ENCODE peak calls at places on chromosomes 3 and 15, in ten cellular contexts. One of them, this sample, is unnamed.

GRCh38 chr15:41814534-41814933 is 13.4 kb upstream of the JMJD7 start:
- DNase-seq in NCI-H1436: no peak
- DNase-seq in NCI-H2029 treated with DMSO at 0.1 percent for 48 hours: no peak
- DNase-seq in activated gamma-delta T cell treated with Interleukin-2 at 50 U/mL for 16 hours: no peak
- DNase-seq in stimulated activated CD8-positive, alpha-beta memory T cell treated with anti-CD3 and anti-CD28 coated beads, Interleukin-2, amount 100 ng/mL, for 1 hour: no peak
- DNase-seq in activated B cell treated with CpG ODN at 0.5 μM for 24 hours: no peak
- DNase-seq in activated CD8-positive, alpha-beta memory T cell treated with anti-CD3 and anti-CD28 coated beads for 48 hours: no peak
- DNase-seq in LoVo: no peak
- DNase-seq in pulmonary artery endothelial cell: no peak
- DNase-seq in hepatocyte: no peak
- DNase-seq in this sample: no peak

GRCh38 chr15:75123395-75123794 is 78.3 kb upstream of the C15orf39 start:
- DNase-seq in activated CD8-positive, alpha-beta memory T cell treated with anti-CD3 and anti-CD28 coated beads for 48 hours: no peak
- DNase-seq in activated B cell treated with CpG ODN at 0.5 μM for 24 hours: no peak
- DNase-seq in stimulated activated CD8-positive, alpha-beta memory T cell treated with anti-CD3 and anti-CD28 coated beads, Interleukin-2, amount 100 ng/mL, for 1 hour: no peak
- DNase-seq in NCI-H2029 treated with DMSO at 0.1 percent for 48 hours: no peak
- DNase-seq in pulmonary artery endothelial cell: no peak
- DNase-seq in LoVo: no peak
- DNase-seq in activated gamma-delta T cell treated with Interleukin-2 at 50 U/mL for 16 hours: no peak
- DNase-seq in hepatocyte: no peak
- DNase-seq in NCI-H1436: no peak
- DNase-seq in this sample: no peak

GRCh38 chr3:37969601-37970100 is 20.9 kb upstream of the VILL start:
- DNase-seq in stimulated activated CD8-positive, alpha-beta memory T cell treated with anti-CD3 and anti-CD28 coated beads, Interleukin-2, amount 100 ng/mL, for 1 hour: no peak
- DNase-seq in LoVo: no peak
- DNase-seq in activated CD8-positive, alpha-beta memory T cell treated with anti-CD3 and anti-CD28 coated beads for 48 hours: no peak
- DNase-seq in activated gamma-delta T cell treated with Interleukin-2 at 50 U/mL for 16 hours: no peak
- DNase-seq in hepatocyte: no peak
- DNase-seq in NCI-H1436: no peak
- DNase-seq in pulmonary artery endothelial cell: no peak
- DNase-seq in NCI-H2029 treated with DMSO at 0.1 percent for 48 hours: no peak
- DNase-seq in activated B cell treated with CpG ODN at 0.5 μM for 24 hours: no peak
- DNase-seq in this sample: no peak

GRCh38 chr3:16801223-16801622 is 83.5 kb upstream of the PLCL2 start:
- DNase-seq in NCI-H1436: no peak
- DNase-seq in NCI-H2029 treated with DMSO at 0.1 percent for 48 hours: no peak
- DNase-seq in pulmonary artery endothelial cell: no peak
- DNase-seq in activated CD8-positive, alpha-beta memory T cell treated with anti-CD3 and anti-CD28 coated beads for 48 hours: no peak
- DNase-seq in stimulated activated CD8-positive, alpha-beta memory T cell treated with anti-CD3 and anti-CD28 coated beads, Interleukin-2, amount 100 ng/mL, for 1 hour: no peak
- DNase-seq in LoVo: no peak
- DNase-seq in activated B cell treated with CpG ODN at 0.5 μM for 24 hours: no peak
- DNase-seq in hepatocyte: no peak
- DNase-seq in activated gamma-delta T cell treated with Interleukin-2 at 50 U/mL for 16 hours: no peak
- DNase-seq in this sample: peak; percentile 42

GRCh38 chr3:20462226-20462625 is 276.2 kb upstream of the SGO1 start:
- DNase-seq in activated CD8-positive, alpha-beta memory T cell treated with anti-CD3 and anti-CD28 coated beads for 48 hours: no peak
- DNase-seq in activated gamma-delta T cell treated with Interleukin-2 at 50 U/mL for 16 hours: no peak
- DNase-seq in stimulated activated CD8-positive, alpha-beta memory T cell treated with anti-CD3 and anti-CD28 coated beads, Interleukin-2, amount 100 ng/mL, for 1 hour: no peak
- DNase-seq in LoVo: no peak
- DNase-seq in pulmonary artery endothelial cell: no peak
- DNase-seq in activated B cell treated with CpG ODN at 0.5 μM for 24 hours: no peak
- DNase-seq in hepatocyte: no peak
- DNase-seq in NCI-H1436: no peak
- DNase-seq in NCI-H2029 treated with DMSO at 0.1 percent for 48 hours: no peak
- DNase-seq in this sample: no peak

GRCh38 chr3:127479449-127479848 is 111.1 kb downstream of the TPRA1 start:
- DNase-seq in NCI-H2029 treated with DMSO at 0.1 percent for 48 hours: no peak
- DNase-seq in NCI-H1436: no peak
- DNase-seq in pulmonary artery endothelial cell: no peak
- DNase-seq in stimulated activated CD8-positive, alpha-beta memory T cell treated with anti-CD3 and anti-CD28 coated beads, Interleukin-2, amount 100 ng/mL, for 1 hour: no peak
- DNase-seq in activated B cell treated with CpG ODN at 0.5 μM for 24 hours: no peak
- DNase-seq in activated gamma-delta T cell treated with Interleukin-2 at 50 U/mL for 16 hours: no peak
- DNase-seq in LoVo: no peak
- DNase-seq in hepatocyte: no peak
- DNase-seq in activated CD8-positive, alpha-beta memory T cell treated with anti-CD3 and anti-CD28 coated beads for 48 hours: no peak
- DNase-seq in this sample: no peak

GRCh38 chr3:102059145-102059943 is 210.0 kb downstream of the NFKBIZ start:
- DNase-seq in NCI-H1436: no peak
- DNase-seq in LoVo: no peak
- DNase-seq in stimulated activated CD8-positive, alpha-beta memory T cell treated with anti-CD3 and anti-CD28 coated beads, Interleukin-2, amount 100 ng/mL, for 1 hour: no peak
- DNase-seq in pulmonary artery endothelial cell: no peak
- DNase-seq in activated gamma-delta T cell treated with Interleukin-2 at 50 U/mL for 16 hours: no peak
- DNase-seq in hepatocyte: no peak
- DNase-seq in activated CD8-positive, alpha-beta memory T cell treated with anti-CD3 and anti-CD28 coated beads for 48 hours: no peak
- DNase-seq in activated B cell treated with CpG ODN at 0.5 μM for 24 hours: no peak
- DNase-seq in NCI-H2029 treated with DMSO at 0.1 percent for 48 hours: no peak
- DNase-seq in this sample: no peak

GRCh38 chr3:77837626-77838025 is 797.7 kb downstream of the ROBO2 start:
- DNase-seq in LoVo: no peak
- DNase-seq in NCI-H2029 treated with DMSO at 0.1 percent for 48 hours: no peak
- DNase-seq in stimulated activated CD8-positive, alpha-beta memory T cell treated with anti-CD3 and anti-CD28 coated beads, Interleukin-2, amount 100 ng/mL, for 1 hour: no peak
- DNase-seq in activated CD8-positive, alpha-beta memory T cell treated with anti-CD3 and anti-CD28 coated beads for 48 hours: no peak
- DNase-seq in NCI-H1436: no peak
- DNase-seq in activated B cell treated with CpG ODN at 0.5 μM for 24 hours: no peak
- DNase-seq in pulmonary artery endothelial cell: no peak
- DNase-seq in activated gamma-delta T cell treated with Interleukin-2 at 50 U/mL for 16 hours: no peak
- DNase-seq in hepatocyte: no peak
- DNase-seq in this sample: no peak

GRCh38 chr15:48385431-48385830 is 54.2 kb downstream of the DUT start:
- DNase-seq in pulmonary artery endothelial cell: peak; percentile 50
- DNase-seq in LoVo: no peak
- DNase-seq in activated gamma-delta T cell treated with Interleukin-2 at 50 U/mL for 16 hours: no peak
- DNase-seq in hepatocyte: no peak
- DNase-seq in NCI-H2029 treated with DMSO at 0.1 percent for 48 hours: no peak
- DNase-seq in activated B cell treated with CpG ODN at 0.5 μM for 24 hours: no peak
- DNase-seq in stimulated activated CD8-positive, alpha-beta memory T cell treated with anti-CD3 and anti-CD28 coated beads, Interleukin-2, amount 100 ng/mL, for 1 hour: no peak
- DNase-seq in activated CD8-positive, alpha-beta memory T cell treated with anti-CD3 and anti-CD28 coated beads for 48 hours: no peak
- DNase-seq in NCI-H1436: no peak
- DNase-seq in this sample: peak; percentile 84

GRCh38 chr3:115659861-115660260 is 36.6 kb downstream of the GAP43 start:
- DNase-seq in activated CD8-positive, alpha-beta memory T cell treated with anti-CD3 and anti-CD28 coated beads for 48 hours: no peak
- DNase-seq in activated B cell treated with CpG ODN at 0.5 μM for 24 hours: no peak
- DNase-seq in NCI-H1436: no peak
- DNase-seq in activated gamma-delta T cell treated with Interleukin-2 at 50 U/mL for 16 hours: no peak
- DNase-seq in pulmonary artery endothelial cell: no peak
- DNase-seq in LoVo: no peak
- DNase-seq in NCI-H2029 treated with DMSO at 0.1 percent for 48 hours: no peak
- DNase-seq in hepatocyte: no peak
- DNase-seq in stimulated activated CD8-positive, alpha-beta memory T cell treated with anti-CD3 and anti-CD28 coated beads, Interleukin-2, amount 100 ng/mL, for 1 hour: no peak
- DNase-seq in this sample: no peak

GRCh38 chr3:42387802-42388651 is 22.4 kb downstream of the LYZL4 start:
- DNase-seq in activated gamma-delta T cell treated with Interleukin-2 at 50 U/mL for 16 hours: peak; percentile 29
- DNase-seq in stimulated activated CD8-positive, alpha-beta memory T cell treated with anti-CD3 and anti-CD28 coated beads, Interleukin-2, amount 100 ng/mL, for 1 hour: no peak
- DNase-seq in LoVo: peak; percentile 3
- DNase-seq in activated CD8-positive, alpha-beta memory T cell treated with anti-CD3 and anti-CD28 coated beads for 48 hours: no peak
- DNase-seq in NCI-H2029 treated with DMSO at 0.1 percent for 48 hours: no peak
- DNase-seq in NCI-H1436: no peak
- DNase-seq in pulmonary artery endothelial cell: no peak
- DNase-seq in activated B cell treated with CpG ODN at 0.5 μM for 24 hours: no peak
- DNase-seq in hepatocyte: no peak
- DNase-seq in this sample: peak; percentile 8

GRCh38 chr3:151086484-151087456 is 1.3 kb downstream of the MED12L start:
- DNase-seq in LoVo: no peak
- DNase-seq in NCI-H1436: peak; percentile 86
- DNase-seq in activated CD8-positive, alpha-beta memory T cell treated with anti-CD3 and anti-CD28 coated beads for 48 hours: peak; percentile 35
- DNase-seq in NCI-H2029 treated with DMSO at 0.1 percent for 48 hours: peak; percentile 24
- DNase-seq in stimulated activated CD8-positive, alpha-beta memory T cell treated with anti-CD3 and anti-CD28 coated beads, Interleukin-2, amount 100 ng/mL, for 1 hour: peak; percentile 26
- DNase-seq in hepatocyte: peak; percentile 93
- DNase-seq in activated B cell treated with CpG ODN at 0.5 μM for 24 hours: peak; percentile 42
- DNase-seq in activated gamma-delta T cell treated with Interleukin-2 at 50 U/mL for 16 hours: peak; percentile 57
- DNase-seq in pulmonary artery endothelial cell: peak; percentile 46
- DNase-seq in this sample: peak; percentile 43

GRCh38 chr3:30428251-30428650 is 178.2 kb upstream of the TGFBR2 start:
- DNase-seq in NCI-H2029 treated with DMSO at 0.1 percent for 48 hours: no peak
- DNase-seq in activated gamma-delta T cell treated with Interleukin-2 at 50 U/mL for 16 hours: no peak
- DNase-seq in hepatocyte: no peak
- DNase-seq in LoVo: no peak
- DNase-seq in activated CD8-positive, alpha-beta memory T cell treated with anti-CD3 and anti-CD28 coated beads for 48 hours: no peak
- DNase-seq in NCI-H1436: no peak
- DNase-seq in pulmonary artery endothelial cell: no peak
- DNase-seq in stimulated activated CD8-positive, alpha-beta memory T cell treated with anti-CD3 and anti-CD28 coated beads, Interleukin-2, amount 100 ng/mL, for 1 hour: no peak
- DNase-seq in activated B cell treated with CpG ODN at 0.5 μM for 24 hours: no peak
- DNase-seq in this sample: no peak

GRCh38 chr3:119690043-119690656 is 12.7 kb upstream of the CFAP91 start:
- DNase-seq in NCI-H2029 treated with DMSO at 0.1 percent for 48 hours: no peak
- DNase-seq in pulmonary artery endothelial cell: no peak
- DNase-seq in stimulated activated CD8-positive, alpha-beta memory T cell treated with anti-CD3 and anti-CD28 coated beads, Interleukin-2, amount 100 ng/mL, for 1 hour: no peak
- DNase-seq in LoVo: peak; percentile 12
- DNase-seq in hepatocyte: peak; percentile 39
- DNase-seq in activated B cell treated with CpG ODN at 0.5 μM for 24 hours: no peak
- DNase-seq in NCI-H1436: no peak
- DNase-seq in activated CD8-positive, alpha-beta memory T cell treated with anti-CD3 and anti-CD28 coated beads for 48 hours: no peak
- DNase-seq in activated gamma-delta T cell treated with Interleukin-2 at 50 U/mL for 16 hours: no peak
- DNase-seq in this sample: peak; percentile 44

GRCh38 chr3:184525337-184526157 is 36.0 kb upstream of the EPHB3 start:
- DNase-seq in LoVo: no peak
- DNase-seq in stimulated activated CD8-positive, alpha-beta memory T cell treated with anti-CD3 and anti-CD28 coated beads, Interleukin-2, amount 100 ng/mL, for 1 hour: peak; percentile 2
- DNase-seq in NCI-H2029 treated with DMSO at 0.1 percent for 48 hours: no peak
- DNase-seq in hepatocyte: peak; percentile 36
- DNase-seq in NCI-H1436: no peak
- DNase-seq in activated gamma-delta T cell treated with Interleukin-2 at 50 U/mL for 16 hours: no peak
- DNase-seq in activated CD8-positive, alpha-beta memory T cell treated with anti-CD3 and anti-CD28 coated beads for 48 hours: no peak
- DNase-seq in pulmonary artery endothelial cell: no peak
- DNase-seq in activated B cell treated with CpG ODN at 0.5 μM for 24 hours: peak; percentile 26
- DNase-seq in this sample: peak; percentile 28

This sample was measured in dermis microvascular lymphatic vessel endothelial cell.